ENCODE peak calls at places on chromosome 10, in four cellular contexts. H, U, T and O are unnamed samples.

GRCh38 chr10:125004571-125005311 is 62.8 kb downstream of the ZRANB1 start:
- DNase-seq in H (no peak), T (no peak), U (no peak), O (peak)

GRCh38 chr10:90352288-90352687 is 505.6 kb downstream of the HTR7 start:
- DNase-seq in H (no peak), T (no peak), U (no peak), O (no peak)

GRCh38 chr10:114626841-114627240 is 31.2 kb downstream of the ABLIM1 start:
- DNase-seq in H (no peak), T (no peak), U (no peak), O (no peak)

GRCh38 chr10:123527122-123527521 is 139.0 kb upstream of the GPR26 start:
- DNase-seq in H (no peak), U (no peak), T (peak), O (no peak)

GRCh38 chr10:93081834-93082233 is 8.1 kb downstream of the CYP26A1 start:
- DNase-seq in H (no peak), T (no peak), U (no peak), O (no peak)

GRCh38 chr10:58712136-58712535 is 199.5 kb downstream of the BICC1 start:
- DNase-seq in U (no peak), H (no peak), T (no peak), O (no peak)

GRCh38 chr10:29689001-29689400 is 54.2 kb upstream of the SVIL start:
- DNase-seq in T (no peak), U (no peak), H (no peak), O (no peak)

GRCh38 chr10:73746721-73747120 is 2.5 kb downstream of the SEC24C start:
- DNase-seq in T (no peak), U (no peak), H (no peak), O (no peak)